ENCODE peak calls at places on chromosome 19, in four cellular contexts. One of them, this sample, is unnamed.

GRCh38 chr19:6536138-6536671 is 5.4 kb downstream of the TNFSF9 start:
- DNase-seq in mammary epithelial cell: peak; percentile 67
- DNase-seq in colonic mucosa: peak; percentile 62
- DNase-seq in small intestine: peak; percentile 72
- DNase-seq in this sample: no peak

GRCh38 chr19:31220540-31220939 is 128.7 kb downstream of the TSHZ3 start:
- DNase-seq in mammary epithelial cell: peak; percentile 29
- DNase-seq in colonic mucosa: no peak
- DNase-seq in small intestine: peak; percentile 49
- DNase-seq in this sample: no peak

GRCh38 chr19:38251564-38252051 is 4.6 kb downstream of the PPP1R14A start:
- DNase-seq in mammary epithelial cell: peak; percentile 68
- DNase-seq in colonic mucosa: no peak
- DNase-seq in small intestine: peak; percentile 28
- DNase-seq in this sample: no peak

GRCh38 chr19:42111384-42111783 is 20.9 kb downstream of the POU2F2 start:
- DNase-seq in mammary epithelial cell: peak; percentile 79
- DNase-seq in colonic mucosa: no peak
- DNase-seq in small intestine: no peak
- DNase-seq in this sample: no peak

GRCh38 chr19:32702010-32702409 is 10.4 kb downstream of the NUDT19 start:
- DNase-seq in mammary epithelial cell: no peak
- DNase-seq in colonic mucosa: no peak
- DNase-seq in small intestine: peak; percentile 96
- DNase-seq in this sample: no peak

GRCh38 chr19:49193822-49194394 is 36.3 kb downstream of the TRPM4 start:
- DNase-seq in mammary epithelial cell: no peak
- DNase-seq in colonic mucosa: no peak
- DNase-seq in small intestine: no peak
- DNase-seq in this sample: no peak

GRCh38 chr19:38032951-38033350 is 125.9 kb downstream of the SIPA1L3 start:
- DNase-seq in mammary epithelial cell: no peak
- DNase-seq in colonic mucosa: no peak
- DNase-seq in small intestine: no peak
- DNase-seq in this sample: no peak

GRCh38 chr19:18173572-18174294 is at the start of gene IFI30:
- DNase-seq in mammary epithelial cell: no peak
- DNase-seq in colonic mucosa: peak; percentile 85
- DNase-seq in small intestine: peak; percentile 79
- DNase-seq in this sample: no peak

GRCh38 chr19:33813391-33814101 is 16.9 kb downstream of the KCTD15 start:
- DNase-seq in mammary epithelial cell: no peak
- DNase-seq in colonic mucosa: no peak
- DNase-seq in small intestine: no peak
- DNase-seq in this sample: no peak

GRCh38 chr19:37778613-37779138 is 710 bp downstream of the ZNF573 start:
- DNase-seq in mammary epithelial cell: peak; percentile 32
- DNase-seq in colonic mucosa: no peak
- DNase-seq in small intestine: no peak
- DNase-seq in this sample: no peak

GRCh38 chr19:37928527-37929286 is 21.7 kb downstream of the SIPA1L3 start:
- DNase-seq in mammary epithelial cell: no peak
- DNase-seq in colonic mucosa: no peak
- DNase-seq in small intestine: peak; percentile 68
- DNase-seq in this sample: no peak

GRCh38 chr19:4172861-4173473 is 9.4 kb downstream of the SIRT6 start:
- DNase-seq in mammary epithelial cell: peak; percentile 36
- DNase-seq in colonic mucosa: peak; percentile 82
- DNase-seq in small intestine: peak; percentile 67
- DNase-seq in this sample: peak; percentile 49

GRCh38 chr19:11123076-11123567 is 32.5 kb downstream of the SPC24 start:
- DNase-seq in mammary epithelial cell: no peak
- DNase-seq in colonic mucosa: no peak
- DNase-seq in small intestine: no peak
- DNase-seq in this sample: no peak

GRCh38 chr19:36605101-36605838 is at the start of gene ZNF382:
- DNase-seq in mammary epithelial cell: peak; percentile 51
- DNase-seq in colonic mucosa: peak; percentile 63
- DNase-seq in small intestine: peak; percentile 34
- DNase-seq in this sample: peak; percentile 45

GRCh38 chr19:27746691-27747380 is 1466.1 kb downstream of the UQCRFS1 start:
- DNase-seq in mammary epithelial cell: peak; percentile 15
- DNase-seq in colonic mucosa: peak; percentile 17
- DNase-seq in small intestine: no peak
- DNase-seq in this sample: no peak

DNA sequence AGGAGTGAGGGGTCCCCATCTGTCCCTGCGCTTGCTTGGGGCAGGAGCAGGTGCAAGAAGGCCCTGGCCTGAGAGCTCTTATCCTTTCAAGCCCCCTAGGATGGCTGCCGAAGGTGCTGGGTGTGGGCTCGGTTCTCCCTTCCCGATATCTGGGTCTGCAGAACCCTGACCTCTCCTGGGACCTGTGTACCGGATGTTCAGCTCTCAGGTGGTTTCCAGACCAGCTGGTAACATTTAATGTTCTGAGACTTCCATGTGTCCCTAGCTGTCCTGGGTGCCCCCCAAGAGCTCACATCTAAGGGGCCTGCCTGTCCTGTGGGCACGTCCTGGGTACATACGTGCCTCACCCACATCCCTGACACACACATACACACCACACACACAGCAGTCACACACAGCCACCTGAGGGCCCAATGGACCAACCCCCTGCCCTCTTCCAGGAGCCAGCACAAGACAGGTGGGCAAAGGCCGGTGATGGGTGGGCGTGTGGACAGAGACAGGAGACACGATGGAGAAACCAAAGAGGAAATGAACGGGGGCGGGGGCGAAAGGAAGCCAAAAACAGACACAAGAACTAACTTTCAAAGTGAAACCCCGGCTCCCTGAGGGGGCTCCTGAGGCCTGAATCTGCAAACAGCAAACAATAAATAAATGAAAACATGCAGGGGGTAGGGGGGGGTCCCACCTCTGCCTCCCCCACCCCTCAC is 124.3 kb downstream of the PTPRS start:
- DNase-seq in mammary epithelial cell: no peak
- DNase-seq in colonic mucosa: no peak
- DNase-seq in small intestine: no peak
- DNase-seq in this sample: no peak
- H3K36me3 ChIP-seq in mammary epithelial cell: no peaks in the 10 kb centered on the region
- H3K36me3 ChIP-seq in colonic mucosa: no peaks in the 10 kb centered on the region
- H3K36me3 ChIP-seq in small intestine: no peaks in the 10 kb centered on the region
- H3K36me3 ChIP-seq in this sample: peaks cover 40% of the 10 kb centered on the region

DNA sequence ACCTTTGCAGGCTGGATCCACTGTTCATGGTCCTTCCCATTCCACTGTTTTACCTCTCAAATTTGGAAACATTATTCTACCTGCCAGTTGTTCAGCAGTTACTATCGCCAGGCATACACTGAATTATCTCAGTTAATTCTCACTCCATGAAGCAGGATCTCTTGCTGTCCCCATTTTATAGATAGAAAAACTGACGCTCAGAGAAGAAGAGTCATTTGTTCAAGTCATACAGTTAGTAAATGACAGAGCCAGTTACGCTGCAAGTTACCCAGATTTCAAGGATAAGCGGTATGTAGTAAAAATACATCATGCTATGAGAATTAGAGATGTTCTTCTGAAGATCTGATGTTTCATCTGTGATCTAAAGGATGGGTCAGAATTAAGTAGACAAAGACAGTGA is 40.2 kb upstream of the IGSF23 start:
- DNase-seq in mammary epithelial cell: no peak
- DNase-seq in colonic mucosa: no peak
- DNase-seq in small intestine: no peak
- DNase-seq in this sample: no peak
- H3K27ac ChIP-seq in mammary epithelial cell: no peak overlapping the region
- H3K27ac ChIP-seq in colonic mucosa: no peak overlapping the region
- H3K27ac ChIP-seq in small intestine: no peak overlapping the region
- H3K27ac ChIP-seq in this sample: no peak overlapping the region

GRCh38 chr19:1849132-1849474 is 820 bp upstream of the REXO1 start:
- DNase-seq in mammary epithelial cell: no peak
- DNase-seq in colonic mucosa: no peak
- DNase-seq in small intestine: no peak
- DNase-seq in this sample: no peak

GRCh38 chr19:1846517-1847205 is 1.6 kb downstream of the REXO1 start:
- DNase-seq in mammary epithelial cell: no peak
- DNase-seq in colonic mucosa: no peak
- DNase-seq in small intestine: no peak
- DNase-seq in this sample: no peak

GRCh38 chr19:1848399-1849131 is at the start of gene REXO1:
- DNase-seq in mammary epithelial cell: peak; percentile 94
- DNase-seq in colonic mucosa: peak; percentile 99
- DNase-seq in small intestine: peak; percentile 97
- DNase-seq in this sample: peak; percentile 92

GRCh38 chr19:1847348-1847683 is 967 bp downstream of the REXO1 start:
- DNase-seq in mammary epithelial cell: no peak
- DNase-seq in colonic mucosa: no peak
- DNase-seq in small intestine: no peak
- DNase-seq in this sample: no peak

DNA sequence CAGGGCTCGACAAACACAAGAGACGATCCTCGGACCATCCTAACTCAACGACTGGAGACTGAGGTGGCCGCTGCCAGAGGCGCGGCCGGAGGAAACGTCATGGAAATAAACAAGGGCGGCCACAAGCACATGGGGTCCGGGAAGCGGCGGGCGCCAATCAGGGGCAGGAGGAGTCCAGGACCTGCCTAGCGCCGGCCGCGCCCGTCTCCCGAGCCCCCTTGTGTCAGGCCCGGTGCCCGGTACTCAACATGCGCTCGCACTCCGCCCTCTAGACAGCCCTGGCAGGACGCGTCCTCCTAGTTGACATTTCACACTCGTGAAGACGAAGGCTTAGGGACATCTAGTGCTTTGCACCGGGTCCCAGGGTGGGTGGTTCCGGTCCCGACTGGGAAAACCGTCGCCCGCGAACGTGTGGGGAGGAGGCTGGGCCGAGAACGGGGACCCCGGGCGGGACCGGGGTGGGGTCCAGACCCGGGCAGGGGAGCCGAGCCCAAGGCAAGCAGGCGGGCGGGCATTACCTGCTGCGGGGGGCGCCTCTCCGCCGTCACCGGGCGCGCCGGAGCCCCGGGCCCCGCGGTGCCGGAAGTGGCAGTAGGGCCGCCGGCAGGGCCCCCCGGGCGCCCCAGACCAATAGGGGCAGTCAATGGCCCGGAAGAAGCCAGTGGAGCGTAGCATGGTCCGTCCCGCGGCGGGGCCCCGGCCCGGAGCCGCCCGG is 442 bp downstream of the REXO1 start:
- DNase-seq in mammary epithelial cell: peak; percentile 54
- DNase-seq in colonic mucosa: peak; percentile 63
- DNase-seq in small intestine: peak; percentile 31
- DNase-seq in this sample: peak; percentile 55
- H3K4me1 ChIP-seq in mammary epithelial cell: peaks cover 44% of the 10 kb centered on the region
- H3K4me1 ChIP-seq in colonic mucosa: peaks cover 15% of the 10 kb centered on the region
- H3K4me1 ChIP-seq in small intestine: peaks cover 4% of the 10 kb centered on the region
- H3K4me1 ChIP-seq in this sample: peaks cover 15% of the 10 kb centered on the region

DNA sequence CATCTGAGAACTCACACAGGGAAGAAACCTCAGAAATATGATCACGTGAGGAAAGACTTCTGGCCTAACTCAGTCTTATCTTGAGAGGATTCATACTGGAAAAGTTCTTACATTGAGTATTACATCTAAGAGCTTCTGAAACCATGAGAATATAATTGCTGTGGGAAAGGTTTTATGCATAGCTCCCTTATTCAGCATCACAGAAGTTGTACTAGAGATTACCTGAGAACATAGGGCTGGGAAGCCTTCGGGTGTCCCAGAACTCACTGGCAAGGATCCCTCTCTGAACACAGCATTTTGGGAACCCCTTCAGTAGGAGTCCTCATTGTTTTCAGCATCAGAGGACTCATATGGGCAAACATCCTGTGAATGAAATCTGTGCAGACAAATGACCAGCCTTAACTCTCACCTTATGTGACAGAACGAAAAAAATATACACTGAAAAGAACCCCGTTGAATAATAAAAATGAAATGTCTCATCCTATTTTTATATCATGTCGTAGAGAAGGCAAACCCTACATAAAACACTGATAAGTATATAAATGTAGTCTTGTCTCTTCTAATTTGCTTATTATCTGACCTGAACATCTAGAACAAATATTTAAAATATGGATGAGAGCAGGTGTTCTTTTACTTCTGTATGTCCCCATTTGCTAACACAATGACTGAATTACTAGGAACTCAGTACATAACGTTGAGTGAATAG is 14.2 kb downstream of the ZNF274 start:
- DNase-seq in mammary epithelial cell: peak; percentile 31
- DNase-seq in colonic mucosa: no peak
- DNase-seq in small intestine: no peak
- DNase-seq in this sample: no peak
- H3K36me3 ChIP-seq in mammary epithelial cell: peaks cover 32% of the 10 kb centered on the region
- H3K36me3 ChIP-seq in colonic mucosa: peaks cover 18% of the 10 kb centered on the region
- H3K36me3 ChIP-seq in small intestine: peaks cover 26% of the 10 kb centered on the region
- H3K36me3 ChIP-seq in this sample: peaks cover 48% of the 10 kb centered on the region

DNA sequence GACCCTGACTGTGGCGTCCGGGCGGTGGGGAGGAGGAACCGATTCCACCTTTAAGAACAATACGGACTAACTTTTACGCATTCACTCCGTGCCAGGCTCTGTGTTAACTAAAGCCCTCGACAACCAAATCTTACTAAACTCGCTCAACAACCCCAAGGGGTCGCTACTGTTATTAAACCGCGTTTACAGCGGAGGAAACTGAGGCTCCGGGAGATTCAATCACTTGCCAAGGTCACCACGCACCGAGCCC is 1.2 kb downstream of the SAMD1 start:
- DNase-seq in mammary epithelial cell: no peak
- DNase-seq in colonic mucosa: no peak
- DNase-seq in small intestine: no peak
- DNase-seq in this sample: no peak
- H3K27ac ChIP-seq in mammary epithelial cell: no peak overlapping the region
- H3K27ac ChIP-seq in colonic mucosa: no peak overlapping the region
- H3K27ac ChIP-seq in small intestine: no peak overlapping the region
- H3K27ac ChIP-seq in this sample: no peak overlapping the region

GRCh38 chr19:54795763-54796162 is 7.6 kb upstream of the KIR2DL4 start:
- DNase-seq in mammary epithelial cell: no peak
- DNase-seq in colonic mucosa: no peak
- DNase-seq in small intestine: no peak
- DNase-seq in this sample: no peak

GRCh38 chr19:54791476-54791875 is 11.9 kb upstream of the KIR2DL4 start:
- DNase-seq in mammary epithelial cell: no peak
- DNase-seq in colonic mucosa: no peak
- DNase-seq in small intestine: no peak
- DNase-seq in this sample: no peak

GRCh38 chr19:54792814-54793213 is 10.6 kb upstream of the KIR2DL4 start:
- DNase-seq in mammary epithelial cell: no peak
- DNase-seq in colonic mucosa: no peak
- DNase-seq in small intestine: peak; percentile 15
- DNase-seq in this sample: no peak

GRCh38 chr19:54790711-54791110 is 12.7 kb upstream of the KIR2DL4 start:
- DNase-seq in mammary epithelial cell: no peak
- DNase-seq in colonic mucosa: peak; percentile 0
- DNase-seq in small intestine: no peak
- DNase-seq in this sample: no peak
- H3K4me1 ChIP-seq in mammary epithelial cell: no peaks in the 10 kb centered on the region
- H3K4me1 ChIP-seq in colonic mucosa: no peaks in the 10 kb centered on the region
- H3K4me1 ChIP-seq in small intestine: no peaks in the 10 kb centered on the region
- H3K4me1 ChIP-seq in this sample: no peaks in the 10 kb centered on the region

This sample was measured in SJSA1.